ENCODE peak calls at places on chromosome 14, in eight cellular contexts. I, V, P, R, T, L, S and N are unnamed samples.

GRCh38 chr14:51293149-51293925 is 53.3 kb downstream of the TMX1 start:
- DNase-seq in I (no peak), V (no peak), P (no peak), R (peak), T (no peak), L (peak), S (no peak), N (no peak)

GRCh38 chr14:52783211-52783610 is 8.2 kb downstream of the GNPNAT1 start:
- DNase-seq in I (no peak), V (no peak), P (no peak), R (no peak), T (no peak), L (no peak), S (no peak), N (no peak)

GRCh38 chr14:21093769-21094681 is 4.4 kb downstream of the ZNF219 start:
- DNase-seq in I (no peak), V (no peak), P (peak), R (no peak), T (no peak), L (no peak), S (no peak), N (no peak)

GRCh38 chr14:33925209-33925608 is 25.7 kb downstream of the EGLN3 start:
- DNase-seq in I (no peak), V (no peak), P (peak), R (no peak), T (no peak), L (no peak), S (no peak), N (no peak)

GRCh38 chr14:24315807-24316596 is 4.7 kb downstream of the LTB4R start:
- DNase-seq in I (no peak), V (peak), P (peak), R (no peak), T (no peak), L (no peak), S (no peak), N (no peak)

GRCh38 chr14:49769171-49769570 is 1.2 kb downstream of the KLHDC2 start:
- DNase-seq in I (no peak), V (no peak), P (no peak), R (peak), T (no peak), L (peak), S (no peak), N (no peak)

GRCh38 chr14:91509083-91509877 is 830 bp downstream of the PPP4R3A start:
- DNase-seq in I (no peak), V (peak), P (peak), R (no peak), T (no peak), L (no peak), S (no peak), N (peak)

GRCh38 chr14:96165493-96166474 is 38.9 kb upstream of the BDKRB2 start:
- DNase-seq in I (no peak), V (peak), P (no peak), R (no peak), T (no peak), L (no peak), S (no peak), N (no peak)

GRCh38 chr14:90574640-90575131 is 177.9 kb downstream of the CALM1 start:
- DNase-seq in I (no peak), V (no peak), P (no peak), R (no peak), T (no peak), L (no peak), S (no peak), N (no peak)

GRCh38 chr14:95440951-95441350 is 75.5 kb downstream of the SYNE3 start:
- DNase-seq in I (no peak), V (no peak), P (no peak), R (peak), T (no peak), L (no peak), S (no peak), N (no peak)

GRCh38 chr14:92846162-92846897 is 52.2 kb downstream of the GOLGA5 start:
- DNase-seq in I (peak), V (no peak), P (no peak), R (peak), T (peak), L (peak), S (no peak), N (peak)

GRCh38 chr14:20179880-20180279 is 10.8 kb upstream of the OR11G2 start:
- DNase-seq in I (no peak), V (no peak), P (no peak), R (no peak), T (no peak), L (no peak), S (no peak), N (no peak)

GRCh38 chr14:51657762-51658161 is 6.1 kb downstream of the FRMD6 start:
- DNase-seq in I (no peak), V (no peak), P (no peak), R (peak), T (no peak), L (no peak), S (no peak), N (no peak)

GRCh38 chr14:103022669-103023044 is 34.7 kb downstream of the CDC42BPB start:
- DNase-seq in I (no peak), V (no peak), P (no peak), R (no peak), T (no peak), L (no peak), S (no peak), N (no peak)

GRCh38 chr14:75539562-75540478 is 17.6 kb downstream of the BATF start:
- DNase-seq in I (no peak), V (peak), P (no peak), R (no peak), T (peak), L (no peak), S (peak), N (peak)

GRCh38 chr14:24436355-24437019 is 6.1 kb downstream of the SDR39U1 start:
- DNase-seq in I (peak), V (no peak), P (peak), R (peak), T (peak), L (peak), S (peak), N (peak)

GRCh38 chr14:35336171-35337073 is 44.2 kb downstream of the PSMA6 start:
- DNase-seq in I (no peak), V (peak), P (no peak), R (peak), T (no peak), L (peak), S (no peak), N (no peak)

GRCh38 chr14:67551940-67552339 is 18.9 kb downstream of the PLEKHH1 start:
- DNase-seq in I (no peak), V (no peak), P (no peak), R (no peak), T (no peak), L (no peak), S (no peak), N (no peak)

GRCh38 chr14:59103396-59103795 is 85.1 kb upstream of the DAAM1 start:
- DNase-seq in I (no peak), V (no peak), P (no peak), R (peak), T (no peak), L (peak), S (no peak), N (no peak)

GRCh38 chr14:102469261-102469660 is 40.3 kb downstream of the ANKRD9 start:
- DNase-seq in I (no peak), V (no peak), P (no peak), R (no peak), T (no peak), L (no peak), S (no peak), N (no peak)

GRCh38 chr14:92471919-92472318 is 41.7 kb upstream of the RIN3 start:
- DNase-seq in I (peak), V (no peak), P (no peak), R (peak), T (no peak), L (peak), S (no peak), N (no peak)

GRCh38 chr14:35361141-35361480 is 43.4 kb downstream of the NFKBIA start:
- DNase-seq in I (no peak), V (no peak), P (no peak), R (no peak), T (no peak), L (no peak), S (no peak), N (no peak)

DNA sequence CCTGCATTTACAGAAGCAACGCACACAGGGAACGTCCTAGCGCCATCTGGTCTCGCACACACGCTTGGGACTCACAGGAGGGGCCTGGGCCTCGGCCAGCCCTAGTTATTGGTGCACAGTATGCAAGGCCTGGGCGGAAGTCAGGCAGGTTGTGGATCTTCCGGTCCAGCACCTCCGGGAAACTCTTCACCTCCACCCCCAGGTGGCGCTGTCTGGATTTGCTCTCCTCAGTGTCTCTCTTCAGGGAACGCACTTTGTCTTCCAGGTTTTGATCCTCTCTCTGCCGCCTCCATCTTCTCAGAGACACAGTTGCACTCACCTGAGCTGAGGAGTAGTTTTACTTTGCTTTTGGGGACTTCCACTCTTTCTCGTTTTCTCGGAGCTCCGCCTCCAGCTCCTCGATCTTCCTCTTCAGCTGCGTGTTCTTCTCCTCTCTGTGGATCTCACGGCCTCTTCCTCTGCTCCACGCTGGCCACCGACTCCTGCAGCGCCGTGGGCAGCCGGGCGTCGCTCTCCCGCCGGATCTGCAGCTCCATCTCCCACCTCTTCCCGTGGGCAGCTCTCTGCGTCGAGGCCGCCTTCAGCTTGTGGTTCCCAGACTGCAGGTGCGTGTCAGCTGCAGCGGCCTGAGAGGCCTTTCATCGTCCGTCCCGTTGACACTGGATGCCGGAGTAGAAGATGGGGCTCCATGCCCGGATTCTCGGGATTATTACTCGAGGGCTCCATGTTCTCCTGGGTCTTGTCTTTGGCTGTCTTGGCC is 933.8 kb downstream of the TMEM121 start:
- DNase-seq in I (no peak), V (peak), P (peak), R (no peak), T (no peak), L (no peak), S (peak), N (peak)
- TF ChIP-seq CTCF in I (no peak), V (peak), P (peak), R (no peak), T (peak), L (no peak), S (peak), N (no peak)

DNA sequence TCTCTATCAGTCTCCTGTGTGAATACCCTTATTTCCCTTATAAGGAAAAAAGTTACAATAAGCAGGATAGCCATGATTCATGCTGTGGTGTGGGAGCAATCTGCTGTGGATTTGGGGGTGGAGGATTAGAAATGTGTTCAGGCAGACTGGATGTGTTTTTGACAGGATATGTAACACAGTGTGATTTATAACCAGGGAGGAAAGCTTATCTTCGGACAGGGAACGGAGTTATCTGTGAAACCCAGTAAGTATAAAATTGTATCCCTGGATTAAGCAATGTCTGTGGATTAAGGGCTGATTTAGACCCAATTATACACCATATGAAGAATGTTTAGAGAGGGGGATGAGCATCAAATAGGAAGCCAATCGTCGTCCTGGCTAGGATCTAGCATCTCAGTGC is 68.8 kb downstream of the DAD1 start:
- DNase-seq in I (peak), V (no peak), P (no peak), R (peak), T (no peak), L (peak), S (no peak), N (no peak)
- TF ChIP-seq CTCF in I (no peak), V (no peak), P (no peak), R (no peak), T (no peak), L (no peak), S (no peak), N (no peak)

DNA sequence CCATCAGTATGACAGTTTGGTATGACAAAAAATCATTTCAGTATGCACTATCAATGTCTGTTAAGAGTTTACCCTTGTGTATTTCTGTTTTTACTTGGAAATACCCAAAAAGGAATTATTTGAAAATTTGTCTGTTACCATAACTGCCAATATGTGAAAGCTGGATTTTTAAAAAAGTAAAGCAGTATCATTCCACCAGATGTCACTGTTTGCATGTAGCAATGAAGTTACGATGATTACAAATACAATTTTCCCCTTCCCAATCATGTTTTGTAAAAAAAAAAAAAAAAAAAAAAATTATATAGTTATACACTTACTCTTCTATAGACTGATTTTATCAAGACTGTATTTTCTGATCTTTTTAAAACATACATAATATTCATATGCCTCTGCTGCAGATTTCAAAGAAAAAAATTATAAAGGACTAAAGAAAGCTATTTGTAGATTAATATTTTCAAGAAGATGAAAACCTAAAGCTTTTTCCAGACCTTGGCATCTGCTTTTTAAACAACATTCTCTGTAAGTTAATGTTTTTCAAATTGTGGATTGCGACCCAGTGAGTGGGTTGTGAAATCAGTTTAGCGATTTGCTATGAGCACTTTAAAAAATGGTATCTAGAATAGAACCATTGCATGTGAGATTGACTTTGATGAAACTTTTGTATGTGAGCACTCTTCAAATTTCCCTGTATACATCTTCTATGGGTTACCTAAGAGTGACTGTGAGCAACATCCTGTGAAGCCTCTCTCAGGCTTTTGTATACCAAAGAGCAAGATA is 114.2 kb downstream of the TTC6 start:
- DNase-seq in I (no peak), V (no peak), P (no peak), R (peak), T (no peak), L (peak), S (no peak), N (no peak)
- TF ChIP-seq CTCF in I (peak), V (peak), P (peak), R (peak), T (no peak), L (peak), S (no peak), N (no peak)

GRCh38 chr14:104282332-104283196 is 144.2 kb downstream of the KIF26A start:
- DNase-seq in I (no peak), V (peak), P (peak), R (no peak), T (no peak), L (no peak), S (no peak), N (no peak)

GRCh38 chr14:104280902-104281767 is 142.7 kb downstream of the KIF26A start:
- DNase-seq in I (no peak), V (peak), P (peak), R (no peak), T (no peak), L (no peak), S (no peak), N (no peak)

GRCh38 chr14:104283197-104284106 is 145.1 kb downstream of the KIF26A start:
- DNase-seq in I (no peak), V (no peak), P (peak), R (no peak), T (no peak), L (no peak), S (no peak), N (no peak)

GRCh38 chr14:104280085-104280901 is 141.9 kb downstream of the KIF26A start:
- DNase-seq in I (no peak), V (peak), P (peak), R (no peak), T (no peak), L (no peak), S (no peak), N (no peak)

GRCh38 chr14:104281768-104282301 is 143.4 kb downstream of the KIF26A start:
- DNase-seq in I (no peak), V (peak), P (peak), R (no peak), T (no peak), L (no peak), S (no peak), N (no peak)
- TF ChIP-seq CTCF in I (no peak), V (no peak), P (no peak), R (no peak), T (no peak), L (no peak), S (no peak), N (no peak)

GRCh38 chr14:60488175-60488574 is 2.3 kb upstream of the C14orf39 start:
- DNase-seq in I (no peak), V (no peak), P (no peak), R (no peak), T (no peak), L (no peak), S (no peak), N (no peak)
- TF ChIP-seq CTCF in I (no peak), V (no peak), P (peak), R (peak), T (no peak), L (no peak), S (no peak), N (no peak)

GRCh38 chr14:68788275-68789001 is 4.4 kb downstream of the ZFP36L1 start:
- DNase-seq in I (no peak), V (no peak), P (no peak), R (no peak), T (no peak), L (peak), S (no peak), N (no peak)

GRCh38 chr14:68791078-68791983 is 1.5 kb downstream of the ZFP36L1 start:
- DNase-seq in I (no peak), V (peak), P (no peak), R (no peak), T (no peak), L (peak), S (no peak), N (no peak)

GRCh38 chr14:68790656-68791077 is 2.2 kb downstream of the ZFP36L1 start:
- DNase-seq in I (no peak), V (peak), P (no peak), R (no peak), T (no peak), L (no peak), S (peak), N (no peak)

GRCh38 chr14:68789002-68789797 is 3.7 kb downstream of the ZFP36L1 start:
- DNase-seq in I (no peak), V (peak), P (peak), R (peak), T (no peak), L (peak), S (peak), N (peak)

GRCh38 chr14:68789798-68790655 is 2.8 kb downstream of the ZFP36L1 start:
- DNase-seq in I (no peak), V (peak), P (no peak), R (no peak), T (no peak), L (peak), S (peak), N (no peak)
- TF ChIP-seq CTCF in I (no peak), V (no peak), P (no peak), R (no peak), T (no peak), L (no peak), S (no peak), N (no peak)

GRCh38 chr14:94026886-94027469 is 838 bp downstream of the OTUB2 start:
- DNase-seq in I (no peak), V (no peak), P (no peak), R (no peak), T (no peak), L (no peak), S (no peak), N (no peak)

GRCh38 chr14:94027566-94028449 is 1.7 kb downstream of the OTUB2 start:
- DNase-seq in I (no peak), V (no peak), P (no peak), R (no peak), T (no peak), L (no peak), S (no peak), N (no peak)

GRCh38 chr14:94029250-94029649 is 3.1 kb downstream of the OTUB2 start:
- DNase-seq in I (no peak), V (no peak), P (no peak), R (no peak), T (no peak), L (no peak), S (no peak), N (no peak)

GRCh38 chr14:94029671-94030203 is 3.6 kb downstream of the OTUB2 start:
- DNase-seq in I (no peak), V (no peak), P (no peak), R (no peak), T (no peak), L (no peak), S (no peak), N (no peak)

GRCh38 chr14:94028450-94028826 is 2.3 kb downstream of the OTUB2 start:
- DNase-seq in I (no peak), V (no peak), P (no peak), R (peak), T (no peak), L (peak), S (no peak), N (no peak)
- TF ChIP-seq CTCF in I (no peak), V (no peak), P (no peak), R (no peak), T (no peak), L (no peak), S (no peak), N (no peak)

GRCh38 chr14:100824946-100825690 is 800 bp upstream of the MEG3 start:
- DNase-seq in I (no peak), V (no peak), P (no peak), R (no peak), T (no peak), L (no peak), S (no peak), N (no peak)

GRCh38 chr14:100827140-100827517 is 1.2 kb downstream of the MEG3 start:
- DNase-seq in I (no peak), V (no peak), P (no peak), R (peak), T (no peak), L (no peak), S (no peak), N (no peak)

GRCh38 chr14:100824156-100824555 is 1.8 kb upstream of the MEG3 start:
- DNase-seq in I (no peak), V (peak), P (peak), R (peak), T (no peak), L (peak), S (no peak), N (peak)

GRCh38 chr14:100826371-100827139 is 637 bp downstream of the MEG3 start:
- DNase-seq in I (no peak), V (no peak), P (no peak), R (no peak), T (no peak), L (no peak), S (no peak), N (no peak)

DNA sequence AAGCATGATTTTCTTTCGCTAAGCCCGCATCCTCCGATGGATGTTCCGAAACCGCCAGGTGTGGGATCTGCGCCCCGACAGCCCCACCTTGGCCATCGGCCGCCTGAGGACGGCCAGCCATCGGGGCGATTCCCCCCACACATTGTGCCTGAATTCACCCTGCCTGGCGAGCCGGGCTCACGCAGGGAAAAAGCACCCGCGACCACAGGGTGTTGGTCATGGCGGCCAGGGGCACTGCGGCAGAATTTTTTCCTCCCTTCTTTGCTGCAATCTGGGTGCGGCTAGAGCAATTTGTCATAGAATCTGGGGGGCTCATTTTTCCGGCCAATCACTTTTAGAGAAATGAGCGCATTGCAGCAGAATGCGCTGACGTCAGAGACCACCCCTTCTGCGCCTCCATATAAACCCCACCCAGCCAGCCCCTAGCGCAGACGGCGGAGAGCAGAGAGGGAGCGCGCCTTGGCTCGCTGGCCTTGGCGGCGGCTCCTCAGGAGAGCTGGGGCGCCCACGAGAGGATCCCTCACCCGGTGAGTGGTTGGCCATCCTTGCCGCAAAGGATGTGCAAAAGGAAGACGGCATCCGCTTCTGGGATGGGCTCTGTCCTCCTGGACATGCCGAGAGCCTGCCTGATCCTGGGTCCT is at the start of gene MEG3:
- DNase-seq in I (peak), V (peak), P (peak), R (peak), T (no peak), L (peak), S (no peak), N (no peak)
- TF ChIP-seq CTCF in I (no peak), V (no peak), P (no peak), R (no peak), T (no peak), L (no peak), S (no peak), N (no peak)